ENCODE peak calls at places on chromosomes 16 and 17, in eight cellular contexts. One of them, this sample, is unnamed.

GRCh38 chr17:49022391-49022941 is 25.3 kb downstream of the IGF2BP1 start:
- DNase-seq in fibroblast of lung: no peak
- DNase-seq in GM20000: no peak
- DNase-seq in breast epithelium: no peak
- DNase-seq in GM13977: no peak
- DNase-seq in BJ: no peak
- DNase-seq in fibroblast of the aortic adventitia: peak; percentile 59
- DNase-seq in AG04450: no peak
- DNase-seq in this sample: peak; percentile 31

GRCh38 chr17:63189082-63189481 is 223.0 kb downstream of the TANC2 start:
- DNase-seq in fibroblast of lung: peak; percentile 82
- DNase-seq in GM20000: no peak
- DNase-seq in breast epithelium: no peak
- DNase-seq in GM13977: no peak
- DNase-seq in BJ: no peak
- DNase-seq in fibroblast of the aortic adventitia: peak; percentile 84
- DNase-seq in AG04450: no peak
- DNase-seq in this sample: peak; percentile 9

GRCh38 chr17:37283414-37283961 is 92.3 kb upstream of the C17orf78 start:
- DNase-seq in fibroblast of lung: peak; percentile 35
- DNase-seq in GM20000: no peak
- DNase-seq in breast epithelium: no peak
- DNase-seq in GM13977: no peak
- DNase-seq in BJ: no peak
- DNase-seq in fibroblast of the aortic adventitia: peak; percentile 72
- DNase-seq in AG04450: no peak
- DNase-seq in this sample: no peak

GRCh38 chr17:3911271-3912053 is 4.8 kb downstream of the P2RX1 start:
- DNase-seq in fibroblast of lung: no peak
- DNase-seq in GM20000: peak; percentile 85
- DNase-seq in breast epithelium: no peak
- DNase-seq in GM13977: peak; percentile 85
- DNase-seq in BJ: no peak
- DNase-seq in fibroblast of the aortic adventitia: no peak
- DNase-seq in AG04450: no peak
- DNase-seq in this sample: no peak

GRCh38 chr17:77892469-77893143 is 65.9 kb upstream of the TNRC6C start:
- DNase-seq in fibroblast of lung: no peak
- DNase-seq in GM20000: no peak
- DNase-seq in breast epithelium: no peak
- DNase-seq in GM13977: no peak
- DNase-seq in BJ: no peak
- DNase-seq in fibroblast of the aortic adventitia: no peak
- DNase-seq in AG04450: no peak
- DNase-seq in this sample: no peak

GRCh38 chr17:19975601-19976000 is 2.0 kb downstream of the AKAP10 start:
- DNase-seq in fibroblast of lung: no peak
- DNase-seq in GM20000: no peak
- DNase-seq in breast epithelium: no peak
- DNase-seq in GM13977: no peak
- DNase-seq in BJ: no peak
- DNase-seq in fibroblast of the aortic adventitia: no peak
- DNase-seq in AG04450: no peak
- DNase-seq in this sample: no peak

GRCh38 chr16:86723699-86724098 is 145.3 kb downstream of the FOXL1 start:
- DNase-seq in fibroblast of lung: no peak
- DNase-seq in GM20000: no peak
- DNase-seq in breast epithelium: no peak
- DNase-seq in GM13977: no peak
- DNase-seq in BJ: no peak
- DNase-seq in fibroblast of the aortic adventitia: no peak
- DNase-seq in AG04450: no peak
- DNase-seq in this sample: no peak

GRCh38 chr16:69105501-69106361 is at the start of gene HAS3:
- DNase-seq in fibroblast of lung: peak; percentile 53
- DNase-seq in GM20000: peak; percentile 84
- DNase-seq in breast epithelium: no peak
- DNase-seq in GM13977: peak; percentile 82
- DNase-seq in BJ: no peak
- DNase-seq in fibroblast of the aortic adventitia: peak; percentile 66
- DNase-seq in AG04450: no peak
- DNase-seq in this sample: peak; percentile 52

GRCh38 chr16:57810197-57811024 is 8.1 kb upstream of the KIFC3 start:
- DNase-seq in fibroblast of lung: peak; percentile 41
- DNase-seq in GM20000: peak; percentile 91
- DNase-seq in breast epithelium: peak; percentile 67
- DNase-seq in GM13977: peak; percentile 89
- DNase-seq in BJ: peak; percentile 57
- DNase-seq in fibroblast of the aortic adventitia: no peak
- DNase-seq in AG04450: no peak
- DNase-seq in this sample: peak; percentile 74

GRCh38 chr16:57815987-57816745 is 13.9 kb upstream of the KIFC3 start:
- DNase-seq in fibroblast of lung: peak; percentile 88
- DNase-seq in GM20000: peak; percentile 54
- DNase-seq in breast epithelium: peak; percentile 91
- DNase-seq in GM13977: no peak
- DNase-seq in BJ: peak; percentile 75
- DNase-seq in fibroblast of the aortic adventitia: peak; percentile 90
- DNase-seq in AG04450: peak; percentile 71
- DNase-seq in this sample: peak; percentile 78

GRCh38 chr16:57809843-57810196 is 7.5 kb upstream of the KIFC3 start:
- DNase-seq in fibroblast of lung: no peak
- DNase-seq in GM20000: no peak
- DNase-seq in breast epithelium: no peak
- DNase-seq in GM13977: no peak
- DNase-seq in BJ: no peak
- DNase-seq in fibroblast of the aortic adventitia: no peak
- DNase-seq in AG04450: no peak
- DNase-seq in this sample: no peak

GRCh38 chr16:57814896-57815295 is 12.6 kb upstream of the KIFC3 start:
- DNase-seq in fibroblast of lung: no peak
- DNase-seq in GM20000: no peak
- DNase-seq in breast epithelium: no peak
- DNase-seq in GM13977: no peak
- DNase-seq in BJ: no peak
- DNase-seq in fibroblast of the aortic adventitia: no peak
- DNase-seq in AG04450: no peak
- DNase-seq in this sample: no peak

GRCh38 chr16:57813466-57813865 is 11.2 kb upstream of the KIFC3 start:
- DNase-seq in fibroblast of lung: no peak
- DNase-seq in GM20000: no peak
- DNase-seq in breast epithelium: no peak
- DNase-seq in GM13977: no peak
- DNase-seq in BJ: no peak
- DNase-seq in fibroblast of the aortic adventitia: no peak
- DNase-seq in AG04450: no peak
- DNase-seq in this sample: no peak
- TF ChIP-seq CTCF in fibroblast of lung: no peak
- TF ChIP-seq CTCF in GM20000: no peak
- TF ChIP-seq CTCF in breast epithelium: no peak
- TF ChIP-seq CTCF in GM13977: no peak
- TF ChIP-seq CTCF in BJ: no peak
- TF ChIP-seq CTCF in fibroblast of the aortic adventitia: no peak
- TF ChIP-seq CTCF in AG04450: no peak
- TF ChIP-seq CTCF in this sample: no peak

GRCh38 chr17:16283705-16284104 is 66.7 kb downstream of the PIGL start:
- DNase-seq in fibroblast of lung: peak; percentile 77
- DNase-seq in GM20000: no peak
- DNase-seq in breast epithelium: no peak
- DNase-seq in GM13977: no peak
- DNase-seq in BJ: no peak
- DNase-seq in fibroblast of the aortic adventitia: peak; percentile 80
- DNase-seq in AG04450: no peak
- DNase-seq in this sample: no peak

GRCh38 chr17:16286947-16287562 is 66.2 kb downstream of the CENPV start:
- DNase-seq in fibroblast of lung: no peak
- DNase-seq in GM20000: peak; percentile 61
- DNase-seq in breast epithelium: no peak
- DNase-seq in GM13977: peak; percentile 68
- DNase-seq in BJ: no peak
- DNase-seq in fibroblast of the aortic adventitia: peak; percentile 64
- DNase-seq in AG04450: no peak
- DNase-seq in this sample: no peak

GRCh38 chr17:16286009-16286946 is 67.0 kb downstream of the CENPV start:
- DNase-seq in fibroblast of lung: peak; percentile 99
- DNase-seq in GM20000: peak; percentile 85
- DNase-seq in breast epithelium: peak; percentile 64
- DNase-seq in GM13977: peak; percentile 83
- DNase-seq in BJ: peak; percentile 93
- DNase-seq in fibroblast of the aortic adventitia: peak; percentile 98
- DNase-seq in AG04450: peak; percentile 96
- DNase-seq in this sample: peak; percentile 90

GRCh38 chr17:16287563-16288027 is 65.7 kb downstream of the CENPV start:
- DNase-seq in fibroblast of lung: peak; percentile 79
- DNase-seq in GM20000: peak; percentile 43
- DNase-seq in breast epithelium: no peak
- DNase-seq in GM13977: peak; percentile 44
- DNase-seq in BJ: peak; percentile 35
- DNase-seq in fibroblast of the aortic adventitia: peak; percentile 92
- DNase-seq in AG04450: peak; percentile 64
- DNase-seq in this sample: no peak

DNA sequence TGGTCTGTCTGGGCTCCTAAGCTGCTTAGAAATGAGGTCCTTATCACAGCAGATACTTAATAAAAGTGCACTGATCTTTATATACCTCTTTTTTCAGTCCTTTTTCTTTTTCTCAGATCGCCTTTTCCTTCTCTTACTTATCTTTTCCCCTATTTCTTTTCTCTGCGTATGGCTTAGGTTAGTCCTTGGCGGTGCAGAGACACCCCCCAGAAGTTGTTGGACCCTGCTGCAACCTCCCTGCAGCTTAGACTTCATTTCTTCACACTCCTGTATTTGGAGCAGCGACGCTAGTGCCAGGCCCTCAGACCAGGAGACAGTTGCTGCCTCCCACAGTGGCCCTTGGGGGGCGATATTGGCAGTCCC is 67.6 kb downstream of the CENPV start:
- DNase-seq in fibroblast of lung: no peak
- DNase-seq in GM20000: no peak
- DNase-seq in breast epithelium: no peak
- DNase-seq in GM13977: no peak
- DNase-seq in BJ: no peak
- DNase-seq in fibroblast of the aortic adventitia: no peak
- DNase-seq in AG04450: no peak
- DNase-seq in this sample: no peak
- TF ChIP-seq CTCF in fibroblast of lung: peak; percentile 46
- TF ChIP-seq CTCF in GM20000: peak; percentile 63
- TF ChIP-seq CTCF in breast epithelium: no peak
- TF ChIP-seq CTCF in GM13977: peak; percentile 62
- TF ChIP-seq CTCF in BJ: peak; percentile 51
- TF ChIP-seq CTCF in fibroblast of the aortic adventitia: peak; percentile 44
- TF ChIP-seq CTCF in AG04450: peak; percentile 49
- TF ChIP-seq CTCF in this sample: peak; percentile 70

GRCh38 chr17:82915010-82915696 is 75.3 kb upstream of the ZNF750 start:
- DNase-seq in fibroblast of lung: no peak
- DNase-seq in GM20000: peak; percentile 55
- DNase-seq in breast epithelium: no peak
- DNase-seq in GM13977: no peak
- DNase-seq in BJ: no peak
- DNase-seq in fibroblast of the aortic adventitia: no peak
- DNase-seq in AG04450: no peak
- DNase-seq in this sample: no peak

GRCh38 chr17:82912571-82913089 is 72.8 kb upstream of the ZNF750 start:
- DNase-seq in fibroblast of lung: peak; percentile 54
- DNase-seq in GM20000: no peak
- DNase-seq in breast epithelium: no peak
- DNase-seq in GM13977: no peak
- DNase-seq in BJ: no peak
- DNase-seq in fibroblast of the aortic adventitia: no peak
- DNase-seq in AG04450: no peak
- DNase-seq in this sample: no peak

GRCh38 chr17:82913304-82914043 is 73.7 kb upstream of the ZNF750 start:
- DNase-seq in fibroblast of lung: no peak
- DNase-seq in GM20000: no peak
- DNase-seq in breast epithelium: no peak
- DNase-seq in GM13977: no peak
- DNase-seq in BJ: no peak
- DNase-seq in fibroblast of the aortic adventitia: no peak
- DNase-seq in AG04450: no peak
- DNase-seq in this sample: no peak

GRCh38 chr17:82915697-82916027 is 75.8 kb upstream of the ZNF750 start:
- DNase-seq in fibroblast of lung: no peak
- DNase-seq in GM20000: no peak
- DNase-seq in breast epithelium: no peak
- DNase-seq in GM13977: no peak
- DNase-seq in BJ: no peak
- DNase-seq in fibroblast of the aortic adventitia: no peak
- DNase-seq in AG04450: no peak
- DNase-seq in this sample: no peak

DNA sequence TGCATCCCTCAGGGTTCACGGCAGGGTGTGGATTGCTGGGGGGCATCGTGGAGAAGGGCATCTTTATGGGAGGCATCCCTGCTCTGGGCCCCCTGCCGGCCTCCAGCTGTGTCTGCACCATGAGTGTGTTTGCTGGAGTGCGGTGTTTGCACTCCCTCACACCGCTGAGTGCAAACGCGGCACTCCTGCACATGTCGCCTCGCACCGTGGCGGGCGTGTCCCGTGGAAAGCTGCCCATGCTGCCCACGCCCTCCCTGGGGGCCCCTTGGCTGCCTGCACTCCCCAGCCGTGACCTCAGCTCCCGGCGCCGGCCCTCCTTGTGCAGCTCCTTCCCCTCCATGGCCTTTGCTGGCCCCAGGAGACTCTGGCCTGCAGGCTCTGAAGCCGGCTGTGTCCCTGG is 74.6 kb upstream of the ZNF750 start:
- DNase-seq in fibroblast of lung: no peak
- DNase-seq in GM20000: peak; percentile 81
- DNase-seq in breast epithelium: no peak
- DNase-seq in GM13977: no peak
- DNase-seq in BJ: no peak
- DNase-seq in fibroblast of the aortic adventitia: no peak
- DNase-seq in AG04450: no peak
- DNase-seq in this sample: no peak
- TF ChIP-seq CTCF in fibroblast of lung: peak; percentile 35
- TF ChIP-seq CTCF in GM20000: peak; percentile 23
- TF ChIP-seq CTCF in breast epithelium: no peak
- TF ChIP-seq CTCF in GM13977: peak; percentile 32
- TF ChIP-seq CTCF in BJ: peak; percentile 44
- TF ChIP-seq CTCF in fibroblast of the aortic adventitia: peak; percentile 57
- TF ChIP-seq CTCF in AG04450: peak; percentile 60
- TF ChIP-seq CTCF in this sample: peak; percentile 48

GRCh38 chr17:82752371-82753200 is 721 bp downstream of the TBCD start:
- DNase-seq in fibroblast of lung: no peak
- DNase-seq in GM20000: peak; percentile 73
- DNase-seq in breast epithelium: no peak
- DNase-seq in GM13977: peak; percentile 60
- DNase-seq in BJ: no peak
- DNase-seq in fibroblast of the aortic adventitia: peak; percentile 22
- DNase-seq in AG04450: no peak
- DNase-seq in this sample: no peak

GRCh38 chr17:82751571-82752370 is at the start of gene TBCD:
- DNase-seq in fibroblast of lung: peak; percentile 90
- DNase-seq in GM20000: peak; percentile 100
- DNase-seq in breast epithelium: peak; percentile 83
- DNase-seq in GM13977: peak; percentile 99
- DNase-seq in BJ: peak; percentile 33
- DNase-seq in fibroblast of the aortic adventitia: peak; percentile 91
- DNase-seq in AG04450: peak; percentile 72
- DNase-seq in this sample: no peak

GRCh38 chr17:82753201-82753464 is 1.3 kb downstream of the TBCD start:
- DNase-seq in fibroblast of lung: no peak
- DNase-seq in GM20000: no peak
- DNase-seq in breast epithelium: no peak
- DNase-seq in GM13977: no peak
- DNase-seq in BJ: no peak
- DNase-seq in fibroblast of the aortic adventitia: no peak
- DNase-seq in AG04450: no peak
- DNase-seq in this sample: no peak

GRCh38 chr17:82750241-82750905 is 1.5 kb upstream of the TBCD start:
- DNase-seq in fibroblast of lung: no peak
- DNase-seq in GM20000: no peak
- DNase-seq in breast epithelium: no peak
- DNase-seq in GM13977: no peak
- DNase-seq in BJ: no peak
- DNase-seq in fibroblast of the aortic adventitia: no peak
- DNase-seq in AG04450: no peak
- DNase-seq in this sample: no peak

DNA sequence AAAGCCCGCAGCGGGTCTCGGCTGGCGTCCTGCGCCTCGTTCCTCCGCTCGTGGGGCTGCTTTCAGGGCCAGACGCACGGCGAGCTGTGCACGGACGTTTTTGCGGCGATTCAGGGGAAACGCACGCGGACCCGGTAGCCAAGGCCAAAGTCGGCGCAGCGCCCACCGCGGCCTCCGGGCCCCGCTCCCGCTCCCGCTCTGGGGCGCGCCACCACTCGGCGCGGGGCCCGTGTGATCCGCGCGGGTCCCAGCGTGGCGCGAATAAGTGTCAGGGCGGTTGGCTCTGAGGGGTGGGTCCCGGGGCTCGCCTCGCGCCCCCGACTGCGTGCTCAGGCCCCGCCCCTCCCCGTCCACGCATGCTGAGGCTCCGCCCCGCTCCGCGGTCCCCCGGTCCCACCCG is 694 bp upstream of the TBCD start:
- DNase-seq in fibroblast of lung: no peak
- DNase-seq in GM20000: no peak
- DNase-seq in breast epithelium: no peak
- DNase-seq in GM13977: no peak
- DNase-seq in BJ: no peak
- DNase-seq in fibroblast of the aortic adventitia: peak; percentile 25
- DNase-seq in AG04450: no peak
- DNase-seq in this sample: no peak
- TF ChIP-seq CTCF in fibroblast of lung: no peak
- TF ChIP-seq CTCF in GM20000: no peak
- TF ChIP-seq CTCF in breast epithelium: no peak
- TF ChIP-seq CTCF in GM13977: no peak
- TF ChIP-seq CTCF in BJ: no peak
- TF ChIP-seq CTCF in fibroblast of the aortic adventitia: no peak
- TF ChIP-seq CTCF in AG04450: no peak
- TF ChIP-seq CTCF in this sample: no peak

This sample was measured in epithelial cell of proximal tubule.